ENCODE peak calls at places on chromosomes 12 and 14, in seven cellular contexts. X, G, R, T, F, D and P are unnamed samples.

GRCh38 chr14:21256539-21257394 is 12.5 kb downstream of the HNRNPC start:
- DNase-seq in F (no peak), X (no peak), R (no peak), D (no peak), G (no peak), T (peak), P (no peak)

GRCh38 chr12:7935464-7935772 is 569 bp downstream of the SLC2A3 start:
- DNase-seq in F (no peak), T (peak), R (no peak), X (no peak), D (peak), G (no peak), P (no peak)

GRCh38 chr14:54396493-54397335 is at the start of gene CDKN3:
- DNase-seq in G (peak), X (peak), T (peak), R (peak), F (peak), D (peak), P (peak)

GRCh38 chr12:131213896-131214442 is 260.3 kb downstream of the ADGRD1 start:
- DNase-seq in F (no peak), G (no peak), D (no peak), X (no peak), R (no peak), T (no peak), P (no peak)

GRCh38 chr12:99722690-99723486 is 75.3 kb downstream of the GARIN6 start:
- DNase-seq in R (no peak), F (no peak), G (no peak), T (no peak), X (no peak), D (no peak), P (no peak)

GRCh38 chr12:56299853-56300643 is at the start of gene CS:
- DNase-seq in R (peak), T (peak), D (peak), F (peak), X (peak), G (peak), P (peak)

GRCh38 chr14:68624541-68625220 is 168.2 kb downstream of the ZFP36L1 start:
- DNase-seq in G (no peak), D (peak), R (no peak), F (no peak), T (no peak), X (no peak), P (no peak)

GRCh38 chr12:24062642-24063245 is 113.3 kb upstream of the SOX5 start:
- DNase-seq in D (peak), T (no peak), R (peak), G (no peak), F (no peak), X (no peak), P (no peak)

GRCh38 chr14:89418976-89419375 is 1.9 kb upstream of the FOXN3 start:
- DNase-seq in G (no peak), D (no peak), T (no peak), R (no peak), X (no peak), F (no peak), P (no peak)

GRCh38 chr12:57765003-57765697 is 1.7 kb downstream of the CYP27B1 start:
- DNase-seq in F (peak), G (no peak), D (no peak), T (peak), X (no peak), R (peak), P (no peak)

GRCh38 chr12:6478406-6478805 is 7.9 kb upstream of the VAMP1 start:
- DNase-seq in D (no peak), T (no peak), X (no peak), F (no peak), G (no peak), R (no peak), P (no peak)

GRCh38 chr14:74860899-74861733 is 14.8 kb downstream of the PROX2 start:
- DNase-seq in T (peak), G (peak), R (peak), D (peak), X (peak), F (peak), P (peak)

GRCh38 chr14:50425816-50426215 is 29.1 kb upstream of the CDKL1 start:
- DNase-seq in D (no peak), G (peak), T (peak), R (no peak), F (no peak), X (no peak), P (no peak)

GRCh38 chr12:6767592-6768384 is 1.6 kb downstream of the PTMS start:
- DNase-seq in X (peak), R (no peak), F (no peak), T (peak), D (no peak), G (no peak), P (no peak)

GRCh38 chr12:10562306-10562933 is 51.0 kb downstream of the MAGOHB start:
- DNase-seq in G (peak), D (peak), F (no peak), R (peak), X (no peak), T (peak), P (peak)

GRCh38 chr12:54358620-54358944 is 5.7 kb downstream of the GPR84 start:
- DNase-seq in X (no peak), D (no peak), R (no peak), T (peak), G (no peak), F (no peak), P (no peak)

GRCh38 chr14:58901826-58902225 is 264.1 kb downstream of the DACT1 start:
- DNase-seq in G (no peak), R (no peak), D (no peak), T (no peak), X (no peak), F (no peak), P (no peak)

GRCh38 chr14:75539562-75540478 is 17.6 kb downstream of the BATF start:
- DNase-seq in D (no peak), R (no peak), X (no peak), F (no peak), G (no peak), T (no peak), P (no peak)

GRCh38 chr14:100428727-100429126 is 105.6 kb downstream of the SLC25A47 start:
- DNase-seq in F (no peak), T (no peak), G (no peak), D (no peak), R (peak), X (no peak), P (peak)

GRCh38 chr12:34286934-34287333 is 264.6 kb downstream of the ALG10 start:
- DNase-seq in G (no peak), X (no peak), R (no peak), T (no peak), F (no peak), D (no peak), P (no peak)

GRCh38 chr12:62799126-62799736 is 135.7 kb downstream of the PPM1H start:
- DNase-seq in R (peak), G (peak), F (peak), T (peak), X (no peak), D (peak), P (peak)

GRCh38 chr14:68941820-68942219 is 37.3 kb downstream of the ACTN1 start:
- DNase-seq in T (peak), F (no peak), X (no peak), D (peak), R (peak), G (peak), P (peak)